ENCODE peak calls at places on chromosomes 11 and 22, in four cellular contexts. O is fibroblast of lung, H is heart left ventricle, M is right lobe of liver. J is an unnamed sample.

GRCh38 chr22:25672685-25673084 is 69.3 kb upstream of the MYO18B start:
- DNase-seq in O (peak; percentile 73), H (no peak), M (no peak), J (no peak)

GRCh38 chr22:37746366-37747089 is 49.7 kb downstream of the TRIOBP start:
- DNase-seq in O (no peak), H (peak; percentile 49), M (no peak), J (no peak)

GRCh38 chr22:49152146-49152929 is 675.3 kb downstream of the BRD1 start:
- DNase-seq in H (no peak), M (no peak), O (no peak), J (no peak)

GRCh38 chr22:39266398-39267030 is 21.7 kb upstream of the PDGFB start:
- DNase-seq in O (peak; percentile 60), M (no peak), H (no peak), J (no peak)

GRCh38 chr11:25733777-25734176 is 598.2 kb upstream of the ANO3 start:
- DNase-seq in O (peak; percentile 66), M (no peak), H (no peak), J (no peak)

GRCh38 chr11:114399490-114399889 is 821 bp downstream of the C11orf71 start:
- DNase-seq in O (no peak), H (no peak), M (no peak), J (no peak)

GRCh38 chr11:68212421-68213134 is 518 bp downstream of the KMT5B start:
- DNase-seq in H (peak; percentile 81), M (peak; percentile 80), O (peak; percentile 78), J (peak; percentile 80)

GRCh38 chr11:47259178-47259977 is 1.6 kb downstream of the NR1H3 start:
- DNase-seq in O (peak; percentile 59), M (no peak), H (no peak), J (no peak)

GRCh38 chr22:29301716-29302401 is 4.6 kb upstream of the GAS2L1 start:
- DNase-seq in H (no peak), O (no peak), M (no peak), J (no peak)
- H3K27ac ChIP-seq in H (no peak overlapping the region), O (no peak overlapping the region), M (no peak overlapping the region), J (no peak overlapping the region)

DNA sequence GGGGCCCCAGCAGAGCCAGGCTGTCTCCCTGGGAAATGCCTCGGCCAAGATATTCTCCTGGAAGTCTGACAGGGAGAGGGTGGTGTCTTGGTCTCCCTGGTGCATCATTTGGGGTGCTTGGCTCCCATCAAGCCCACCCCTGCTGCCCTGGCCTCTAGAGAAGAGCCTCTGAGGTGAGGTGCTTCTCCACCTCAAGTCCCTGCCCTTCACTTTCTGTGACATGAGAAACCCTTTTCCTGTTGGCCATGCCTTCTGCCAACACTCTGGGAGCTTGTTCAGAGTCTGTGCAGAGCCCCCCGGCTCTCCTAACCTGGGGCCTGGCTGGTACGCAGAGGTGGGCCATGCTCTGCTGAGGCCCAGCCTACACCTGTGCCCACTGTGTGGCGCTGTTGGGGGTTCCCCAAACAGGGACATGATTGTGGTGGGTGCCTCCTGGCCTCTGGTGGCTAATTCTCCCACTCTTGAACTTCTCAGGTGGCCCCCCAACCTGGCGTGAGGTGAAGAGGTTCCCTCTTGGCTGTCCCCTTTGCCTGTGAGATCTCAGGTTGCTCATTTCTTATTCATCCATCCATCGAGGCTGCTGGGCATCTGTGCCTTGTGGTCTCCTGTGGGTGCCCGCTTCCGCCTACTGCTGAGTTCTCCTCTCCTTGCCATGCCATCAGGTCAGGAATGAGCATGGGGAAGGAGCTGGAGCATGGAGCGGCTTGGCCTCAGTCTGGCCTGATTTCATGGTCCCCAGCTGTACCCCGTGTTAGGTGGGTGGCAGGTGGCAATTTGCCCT is 19.2 kb upstream of the DGCR8 start:
- DNase-seq in O (no peak), H (no peak), M (no peak), J (no peak)
- TF ChIP-seq CTCF in O (no peak), H (no peak), M (no peak), J (no peak)

DNA sequence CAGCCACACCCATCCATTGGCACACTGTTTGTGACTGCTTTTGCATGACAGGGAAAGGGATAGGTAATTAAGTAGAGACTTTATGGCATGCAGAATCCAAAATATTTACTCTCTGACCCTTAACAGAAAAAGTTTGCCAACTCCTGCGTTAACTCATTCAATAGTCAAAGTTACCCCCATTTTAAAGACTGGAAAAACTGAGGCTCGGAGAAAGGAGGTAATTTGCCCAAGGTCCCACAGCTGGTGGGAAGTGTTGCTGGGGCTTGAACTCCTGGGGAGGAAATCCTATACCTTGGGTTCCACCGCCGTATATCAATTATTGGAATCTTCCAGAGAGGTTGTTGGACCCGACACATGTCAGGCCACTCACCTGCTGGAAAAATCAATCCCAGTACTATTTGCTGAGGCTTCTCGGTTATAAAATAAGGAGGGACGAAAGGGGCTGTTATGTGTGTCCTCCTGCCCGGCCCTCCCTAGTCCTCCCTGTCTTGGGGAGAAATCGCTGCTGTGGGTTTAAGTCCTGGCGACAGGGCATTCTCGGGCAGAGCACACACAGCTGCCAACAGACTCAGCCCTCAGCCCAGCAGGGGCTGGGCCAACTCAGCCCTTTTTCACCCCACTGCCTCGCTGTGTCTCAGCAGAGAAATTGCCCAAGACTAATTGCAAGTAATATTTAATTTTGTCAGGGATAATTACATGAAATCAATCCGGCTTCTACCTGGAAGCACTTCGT is 29.8 kb downstream of the MN1 start:
- DNase-seq in H (no peak), M (no peak), O (no peak), J (no peak)
- H3K27ac ChIP-seq in H (no peak overlapping the region), M (no peak overlapping the region), O (no peak overlapping the region), J (no peak overlapping the region)

GRCh38 chr22:22400099-22400498 is 108.4 kb downstream of the ZNF280B start:
- DNase-seq in H (no peak), O (no peak), M (no peak), J (no peak)
- TF ChIP-seq CTCF in H (no peak), O (no peak), M (no peak), J (no peak)